ENCODE peak calls at places on chromosomes 1 and 21, in six cellular contexts. J is A172; D is heart left ventricle; O is left ventricle myocardium superior; B is fibroblast of mammary gland; Q is activated CD8-positive, alpha-beta memory T cell treated with anti-CD3 and anti-CD28 coated beads, Interleukin-2, amount 50 U/mL, for 48 hours. L is an unnamed sample.

GRCh38 chr1:147091801-147092200 is 80.5 kb downstream of the PRKAB2 start:
- DNase-seq in Q (no peak), O (no peak), D (no peak), J (no peak), B (no peak), L (no peak)

GRCh38 chr1:202588644-202589189 is 121.5 kb downstream of the SYT2 start:
- DNase-seq in O (no peak), D (no peak), J (peak), Q (no peak), B (no peak), L (no peak)

GRCh38 chr1:66769512-66770229 is 17.4 kb downstream of the DYNLT5 start:
- DNase-seq in D (no peak), Q (no peak), J (peak), O (no peak), B (no peak), L (no peak)

GRCh38 chr1:24373044-24373443 is 40.5 kb downstream of the STPG1 start:
- DNase-seq in O (no peak), B (no peak), D (no peak), J (no peak), Q (no peak), L (no peak)

GRCh38 chr1:226903819-226904710 is 33.6 kb downstream of the PSEN2 start:
- DNase-seq in Q (no peak), B (peak), J (peak), O (no peak), D (peak), L (peak)

GRCh38 chr1:68015369-68015768 is 35.1 kb downstream of the DIRAS3 start:
- DNase-seq in D (peak), B (no peak), O (no peak), Q (no peak), J (no peak), L (peak)

GRCh38 chr1:54331091-54331772 is 75.0 kb downstream of the SSBP3 start:
- DNase-seq in O (no peak), J (no peak), D (no peak), Q (no peak), B (peak), L (peak)

GRCh38 chr21:41678944-41679343 is 87.9 kb downstream of the RIPK4 start:
- DNase-seq in J (peak), B (peak), Q (no peak), D (peak), O (peak), L (peak)

GRCh38 chr1:44603718-44604117 is 70.6 kb downstream of the TMEM53 start:
- DNase-seq in O (no peak), Q (no peak), J (peak), B (no peak), D (no peak), L (no peak)

GRCh38 chr1:224747578-224747977 is 131.5 kb downstream of the CNIH3 start:
- DNase-seq in O (no peak), J (peak), Q (peak), D (no peak), B (peak), L (peak)

GRCh38 chr1:150549496-150550221 is 451 bp downstream of the ADAMTSL4 start:
- DNase-seq in O (peak), Q (no peak), J (no peak), B (peak), D (peak), L (no peak)

GRCh38 chr1:88800382-88801051 is 90.8 kb downstream of the GTF2B start:
- DNase-seq in D (no peak), O (no peak), Q (no peak), B (peak), J (peak), L (peak)

GRCh38 chr21:44930543-44930981 is 9.3 kb upstream of the SLX9 start:
- DNase-seq in J (no peak), Q (peak), D (no peak), O (peak), B (no peak), L (no peak)

GRCh38 chr1:33257759-33258712 is 1.7 kb downstream of the ZNF362 start:
- DNase-seq in D (no peak), J (no peak), O (no peak), Q (no peak), B (no peak), L (no peak)

L was measured in astrocyte.